ENCODE peak calls at places on chromosomes 4 and X, in nine cellular contexts. One of them, this sample, is unnamed.

GRCh38 chr4:55851885-55852284 is 1.6 kb upstream of the EXOC1 start:
- DNase-seq in GM12865: no peak
- DNase-seq in A549: no peak
- DNase-seq in colonic mucosa: peak; percentile 47
- DNase-seq in HFF-Myc: no peak
- DNase-seq in PC-3: peak; percentile 11
- DNase-seq in astrocyte of the spinal cord: no peak
- DNase-seq in breast epithelium: no peak
- DNase-seq in esophagus squamous epithelium: no peak
- DNase-seq in this sample: no peak

GRCh38 chrX:11437642-11438379 is 144.6 kb downstream of the AMELX start:
- DNase-seq in GM12865: no peak
- DNase-seq in A549: no peak
- DNase-seq in colonic mucosa: no peak
- DNase-seq in HFF-Myc: peak; percentile 50
- DNase-seq in PC-3: peak; percentile 8
- DNase-seq in astrocyte of the spinal cord: peak; percentile 81
- DNase-seq in breast epithelium: no peak
- DNase-seq in esophagus squamous epithelium: no peak
- DNase-seq in this sample: peak; percentile 47

GRCh38 chr4:181971411-181971810 is 271.8 kb upstream of the TENM3 start:
- DNase-seq in GM12865: peak; percentile 37
- DNase-seq in A549: no peak
- DNase-seq in colonic mucosa: no peak
- DNase-seq in HFF-Myc: no peak
- DNase-seq in PC-3: no peak
- DNase-seq in astrocyte of the spinal cord: no peak
- DNase-seq in breast epithelium: no peak
- DNase-seq in esophagus squamous epithelium: no peak
- DNase-seq in this sample: no peak

GRCh38 chr4:145299380-145300076 is 119.1 kb upstream of the OTUD4 start:
- DNase-seq in GM12865: peak; percentile 91
- DNase-seq in A549: no peak
- DNase-seq in colonic mucosa: no peak
- DNase-seq in HFF-Myc: peak; percentile 67
- DNase-seq in PC-3: peak; percentile 93
- DNase-seq in astrocyte of the spinal cord: peak; percentile 78
- DNase-seq in breast epithelium: no peak
- DNase-seq in esophagus squamous epithelium: no peak
- DNase-seq in this sample: no peak

GRCh38 chr4:133156556-133156955 is 7.5 kb downstream of the PCDH10 start:
- DNase-seq in GM12865: no peak
- DNase-seq in A549: no peak
- DNase-seq in colonic mucosa: no peak
- DNase-seq in HFF-Myc: no peak
- DNase-seq in PC-3: no peak
- DNase-seq in astrocyte of the spinal cord: no peak
- DNase-seq in breast epithelium: no peak
- DNase-seq in esophagus squamous epithelium: no peak
- DNase-seq in this sample: no peak

GRCh38 chrX:53321216-53321942 is 40.0 kb upstream of the IQSEC2 start:
- DNase-seq in GM12865: no peak
- DNase-seq in A549: no peak
- DNase-seq in colonic mucosa: no peak
- DNase-seq in HFF-Myc: no peak
- DNase-seq in PC-3: no peak
- DNase-seq in astrocyte of the spinal cord: no peak
- DNase-seq in breast epithelium: no peak
- DNase-seq in esophagus squamous epithelium: no peak
- DNase-seq in this sample: no peak

GRCh38 chrX:105464611-105465010 is 244.1 kb upstream of the TEX13A start:
- DNase-seq in GM12865: no peak
- DNase-seq in A549: no peak
- DNase-seq in colonic mucosa: no peak
- DNase-seq in HFF-Myc: no peak
- DNase-seq in PC-3: no peak
- DNase-seq in astrocyte of the spinal cord: no peak
- DNase-seq in breast epithelium: no peak
- DNase-seq in esophagus squamous epithelium: no peak
- DNase-seq in this sample: no peak

GRCh38 chr4:141534985-141535384 is 101.4 kb upstream of the IL15 start:
- DNase-seq in GM12865: no peak
- DNase-seq in A549: no peak
- DNase-seq in colonic mucosa: no peak
- DNase-seq in HFF-Myc: no peak
- DNase-seq in PC-3: peak; percentile 58
- DNase-seq in astrocyte of the spinal cord: no peak
- DNase-seq in breast epithelium: no peak
- DNase-seq in esophagus squamous epithelium: no peak
- DNase-seq in this sample: no peak

GRCh38 chr4:184453402-184454160 is 20.8 kb downstream of the IRF2 start:
- DNase-seq in GM12865: peak; percentile 79
- DNase-seq in A549: no peak
- DNase-seq in colonic mucosa: peak; percentile 50
- DNase-seq in HFF-Myc: peak; percentile 58
- DNase-seq in PC-3: peak; percentile 42
- DNase-seq in astrocyte of the spinal cord: peak; percentile 80
- DNase-seq in breast epithelium: no peak
- DNase-seq in esophagus squamous epithelium: no peak
- DNase-seq in this sample: peak; percentile 31

GRCh38 chr4:28341784-28342183 is 1481.1 kb downstream of the STIM2 start:
- DNase-seq in GM12865: no peak
- DNase-seq in A549: no peak
- DNase-seq in colonic mucosa: no peak
- DNase-seq in HFF-Myc: no peak
- DNase-seq in PC-3: no peak
- DNase-seq in astrocyte of the spinal cord: no peak
- DNase-seq in breast epithelium: no peak
- DNase-seq in esophagus squamous epithelium: no peak
- DNase-seq in this sample: no peak

GRCh38 chrX:30615229-30615628 is 37.7 kb upstream of the TASL start:
- DNase-seq in GM12865: peak; percentile 9
- DNase-seq in A549: no peak
- DNase-seq in colonic mucosa: no peak
- DNase-seq in HFF-Myc: no peak
- DNase-seq in PC-3: peak; percentile 80
- DNase-seq in astrocyte of the spinal cord: no peak
- DNase-seq in breast epithelium: no peak
- DNase-seq in esophagus squamous epithelium: no peak
- DNase-seq in this sample: no peak

DNA sequence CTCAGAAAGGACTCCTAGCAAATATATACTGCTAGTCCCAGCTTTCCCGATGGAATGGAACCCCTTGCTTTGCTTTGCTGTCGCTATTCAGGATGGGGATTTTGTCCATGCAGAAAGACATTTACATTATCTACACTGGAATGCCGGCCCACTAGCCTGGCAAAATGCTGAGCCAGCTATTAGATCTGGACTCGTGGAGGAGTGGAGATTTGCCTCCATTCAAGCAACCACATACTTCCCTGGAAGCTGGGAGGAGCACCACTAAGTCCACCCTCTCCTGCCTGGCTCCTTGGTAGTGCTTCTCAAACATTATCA is 24.1 kb upstream of the APLN start:
- DNase-seq in GM12865: no peak
- DNase-seq in A549: no peak
- DNase-seq in colonic mucosa: no peak
- DNase-seq in HFF-Myc: no peak
- DNase-seq in PC-3: peak; percentile 7
- DNase-seq in astrocyte of the spinal cord: no peak
- DNase-seq in breast epithelium: no peak
- DNase-seq in esophagus squamous epithelium: no peak
- DNase-seq in this sample: no peak
- H3K4me3 ChIP-seq in GM12865: peak overlapping the region; percentile 50
- H3K4me3 ChIP-seq in A549: peak overlapping the region; percentile 45
- H3K4me3 ChIP-seq in colonic mucosa: peak overlapping the region; percentile 32
- H3K4me3 ChIP-seq in HFF-Myc: peak overlapping the region; percentile 30
- H3K4me3 ChIP-seq in PC-3: peak overlapping the region; percentile 73
- H3K4me3 ChIP-seq in astrocyte of the spinal cord: no peak overlapping the region
- H3K4me3 ChIP-seq in breast epithelium: peak overlapping the region; percentile 31
- H3K4me3 ChIP-seq in esophagus squamous epithelium: peak overlapping the region; percentile 41
- H3K4me3 ChIP-seq in this sample: no peak overlapping the region

GRCh38 chr4:1763550-1764080 is 29.5 kb upstream of the FGFR3 start:
- DNase-seq in GM12865: no peak
- DNase-seq in A549: no peak
- DNase-seq in colonic mucosa: peak; percentile 39
- DNase-seq in HFF-Myc: no peak
- DNase-seq in PC-3: peak; percentile 22
- DNase-seq in astrocyte of the spinal cord: peak; percentile 54
- DNase-seq in breast epithelium: no peak
- DNase-seq in esophagus squamous epithelium: no peak
- DNase-seq in this sample: peak; percentile 23
- TF ChIP-seq CTCF in GM12865: no peak
- TF ChIP-seq CTCF in A549: no peak
- TF ChIP-seq CTCF in colonic mucosa: no peak
- TF ChIP-seq CTCF in HFF-Myc: no peak
- TF ChIP-seq CTCF in PC-3: no peak
- TF ChIP-seq CTCF in astrocyte of the spinal cord: peak; percentile 3
- TF ChIP-seq CTCF in breast epithelium: no peak
- TF ChIP-seq CTCF in esophagus squamous epithelium: no peak
- TF ChIP-seq CTCF in this sample: peak; percentile 11

DNA sequence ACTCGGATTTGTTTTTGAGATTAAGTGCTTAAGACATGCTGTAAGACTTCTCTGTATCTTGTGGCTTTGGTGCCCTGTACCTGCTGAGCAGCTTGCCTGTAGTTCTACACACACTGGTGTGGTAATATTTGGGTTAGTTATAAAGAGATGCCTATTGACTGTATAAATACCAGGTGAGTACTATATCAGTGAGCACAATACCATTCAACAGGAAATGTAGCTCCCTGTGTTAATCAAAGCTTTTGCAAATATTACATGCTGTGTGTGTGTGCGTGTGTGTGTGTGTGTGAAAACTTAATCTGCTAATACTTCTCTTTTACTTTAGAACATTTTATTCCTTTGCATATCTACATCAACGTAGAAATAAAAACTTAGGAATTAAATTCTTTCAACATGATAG is 30.1 kb downstream of the MYOZ2 start:
- DNase-seq in GM12865: no peak
- DNase-seq in A549: no peak
- DNase-seq in colonic mucosa: no peak
- DNase-seq in HFF-Myc: no peak
- DNase-seq in PC-3: no peak
- DNase-seq in astrocyte of the spinal cord: no peak
- DNase-seq in breast epithelium: no peak
- DNase-seq in esophagus squamous epithelium: no peak
- DNase-seq in this sample: no peak
- H3K4me3 ChIP-seq in GM12865: no peak overlapping the region
- H3K4me3 ChIP-seq in A549: no peak overlapping the region
- H3K4me3 ChIP-seq in colonic mucosa: no peak overlapping the region
- H3K4me3 ChIP-seq in HFF-Myc: no peak overlapping the region
- H3K4me3 ChIP-seq in PC-3: no peak overlapping the region
- H3K4me3 ChIP-seq in astrocyte of the spinal cord: no peak overlapping the region
- H3K4me3 ChIP-seq in breast epithelium: no peak overlapping the region
- H3K4me3 ChIP-seq in esophagus squamous epithelium: no peak overlapping the region
- H3K4me3 ChIP-seq in this sample: no peak overlapping the region

DNA sequence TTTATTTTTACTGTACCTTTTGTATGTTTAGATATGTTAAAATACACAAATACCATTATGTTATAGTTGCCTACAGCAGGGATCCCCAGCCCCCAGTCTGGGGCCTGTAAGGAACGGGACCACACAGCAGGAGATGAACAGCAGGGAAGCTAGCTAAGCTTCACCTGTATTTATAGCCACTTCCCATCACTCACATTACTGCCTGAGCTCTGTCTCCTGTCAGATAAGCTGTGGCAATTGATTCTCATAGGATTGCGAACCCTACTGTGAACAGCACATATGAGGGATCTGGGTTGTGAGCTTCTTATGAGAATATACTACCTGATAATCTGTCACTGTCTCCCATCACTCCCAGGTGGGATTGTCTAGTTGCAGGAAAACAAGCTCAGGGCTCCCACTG is 73.9 kb downstream of the BMPR1B start:
- DNase-seq in GM12865: no peak
- DNase-seq in A549: no peak
- DNase-seq in colonic mucosa: no peak
- DNase-seq in HFF-Myc: no peak
- DNase-seq in PC-3: no peak
- DNase-seq in astrocyte of the spinal cord: no peak
- DNase-seq in breast epithelium: no peak
- DNase-seq in esophagus squamous epithelium: no peak
- DNase-seq in this sample: no peak
- TF ChIP-seq CTCF in GM12865: no peak
- TF ChIP-seq CTCF in A549: no peak
- TF ChIP-seq CTCF in colonic mucosa: no peak
- TF ChIP-seq CTCF in HFF-Myc: no peak
- TF ChIP-seq CTCF in PC-3: no peak
- TF ChIP-seq CTCF in astrocyte of the spinal cord: no peak
- TF ChIP-seq CTCF in breast epithelium: no peak
- TF ChIP-seq CTCF in esophagus squamous epithelium: no peak
- TF ChIP-seq CTCF in this sample: no peak

GRCh38 chr4:106996490-106996889 is 39.6 kb downstream of the DKK2 start:
- DNase-seq in GM12865: no peak
- DNase-seq in A549: no peak
- DNase-seq in colonic mucosa: no peak
- DNase-seq in HFF-Myc: no peak
- DNase-seq in PC-3: no peak
- DNase-seq in astrocyte of the spinal cord: no peak
- DNase-seq in breast epithelium: no peak
- DNase-seq in esophagus squamous epithelium: no peak
- DNase-seq in this sample: no peak
- H3K4me3 ChIP-seq in GM12865: no peak overlapping the region
- H3K4me3 ChIP-seq in A549: no peak overlapping the region
- H3K4me3 ChIP-seq in colonic mucosa: no peak overlapping the region
- H3K4me3 ChIP-seq in HFF-Myc: no peak overlapping the region
- H3K4me3 ChIP-seq in PC-3: no peak overlapping the region
- H3K4me3 ChIP-seq in astrocyte of the spinal cord: no peak overlapping the region
- H3K4me3 ChIP-seq in breast epithelium: no peak overlapping the region
- H3K4me3 ChIP-seq in esophagus squamous epithelium: no peak overlapping the region
- H3K4me3 ChIP-seq in this sample: no peak overlapping the region

DNA sequence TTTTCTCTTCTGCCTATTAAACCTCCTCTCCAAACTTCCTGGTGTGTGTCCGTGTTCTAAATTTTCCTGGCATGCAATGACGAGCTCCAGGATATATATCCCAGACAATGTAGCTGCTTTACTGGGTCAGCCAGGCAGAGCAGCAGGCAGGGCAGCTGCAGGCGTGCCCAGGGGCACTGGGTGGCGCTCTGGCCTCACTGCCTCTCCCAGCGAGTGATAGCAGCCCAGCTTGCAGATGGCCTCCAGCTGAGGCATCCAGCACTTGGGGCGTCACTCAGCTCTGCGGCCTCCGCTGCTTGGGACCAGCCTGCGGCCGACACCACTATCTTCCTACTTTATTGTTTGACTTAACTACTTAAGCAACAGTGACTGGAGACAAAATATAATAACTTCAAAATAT is 23.0 kb upstream of the UBA6 start:
- DNase-seq in GM12865: no peak
- DNase-seq in A549: no peak
- DNase-seq in colonic mucosa: no peak
- DNase-seq in HFF-Myc: no peak
- DNase-seq in PC-3: no peak
- DNase-seq in astrocyte of the spinal cord: no peak
- DNase-seq in breast epithelium: no peak
- DNase-seq in esophagus squamous epithelium: no peak
- DNase-seq in this sample: no peak
- TF ChIP-seq CTCF in GM12865: no peak
- TF ChIP-seq CTCF in A549: no peak
- TF ChIP-seq CTCF in colonic mucosa: no peak
- TF ChIP-seq CTCF in HFF-Myc: peak; percentile 23
- TF ChIP-seq CTCF in PC-3: peak; percentile 36
- TF ChIP-seq CTCF in astrocyte of the spinal cord: no peak
- TF ChIP-seq CTCF in breast epithelium: no peak
- TF ChIP-seq CTCF in esophagus squamous epithelium: no peak
- TF ChIP-seq CTCF in this sample: no peak

This sample was measured in astrocyte of the cerebellum.